ENCODE peak calls at places on chromosomes 16 and 17, in six cellular contexts. G is uterus; A is CD8-positive, alpha-beta T cell; L is right atrium auricular region; U is heart right ventricle; X is fibroblast of the aortic adventitia. D is an unnamed sample.

GRCh38 chr17:14144513-14144912 is 75.2 kb downstream of the COX10 start:
- DNase-seq in G (no peak), A (no peak), L (no peak), U (no peak), X (peak), D (no peak)

GRCh38 chr17:40442392-40443195 is 656 bp upstream of the IGFBP4 start:
- DNase-seq in G (peak), A (peak), L (no peak), U (peak), X (peak), D (no peak)

GRCh38 chr17:29671661-29672060 is 48.9 kb upstream of the CORO6 start:
- DNase-seq in G (no peak), A (no peak), L (no peak), U (no peak), X (no peak), D (no peak)

GRCh38 chr16:1794221-1794871 is 841 bp upstream of the IGFALS start:
- DNase-seq in G (no peak), A (no peak), L (no peak), U (no peak), X (no peak), D (no peak)

GRCh38 chr16:66856801-66857200 is 12.6 kb downstream of the CA7 start:
- DNase-seq in G (no peak), A (no peak), L (no peak), U (no peak), X (no peak), D (no peak)

GRCh38 chr17:49269356-49269755 is 38.8 kb upstream of the PHOSPHO1 start:
- DNase-seq in G (no peak), A (no peak), L (no peak), U (no peak), X (no peak), D (no peak)

GRCh38 chr17:29444589-29444988 is 54.4 kb downstream of the TAOK1 start:
- DNase-seq in G (no peak), A (no peak), L (no peak), U (no peak), X (peak), D (no peak)

GRCh38 chr16:79483336-79483735 is 117.2 kb downstream of the MAF start:
- DNase-seq in G (no peak), A (no peak), L (no peak), U (no peak), X (no peak), D (no peak)

GRCh38 chr16:24800586-24800985 is 45.2 kb upstream of the SLC5A11 start:
- DNase-seq in G (no peak), A (no peak), L (no peak), U (no peak), X (peak), D (no peak)

GRCh38 chr17:34163681-34164080 is 91.4 kb upstream of the CCL2 start:
- DNase-seq in G (no peak), A (no peak), L (no peak), U (no peak), X (peak), D (no peak)

GRCh38 chr17:6775871-6776405 is at the start of gene FBXO39:
- DNase-seq in G (no peak), A (no peak), L (no peak), U (peak), X (no peak), D (no peak)

GRCh38 chr16:68951991-68952877 is 108.9 kb downstream of the TANGO6 start:
- DNase-seq in G (no peak), A (no peak), L (no peak), U (no peak), X (peak), D (no peak)

GRCh38 chr16:47533744-47534292 is 72.7 kb downstream of the PHKB start:
- DNase-seq in G (no peak), A (no peak), L (no peak), U (no peak), X (no peak), D (no peak)

GRCh38 chr16:89401641-89402445 is 88.5 kb downstream of the ANKRD11 start:
- DNase-seq in G (no peak), A (no peak), L (no peak), U (no peak), X (peak), D (no peak)

GRCh38 chr16:89404561-89404960 is 85.8 kb downstream of the ANKRD11 start:
- DNase-seq in G (no peak), A (no peak), L (no peak), U (no peak), X (no peak), D (no peak)

GRCh38 chr16:89401205-89401604 is 89.2 kb downstream of the ANKRD11 start:
- DNase-seq in G (no peak), A (no peak), L (no peak), U (no peak), X (no peak), D (no peak)

GRCh38 chr16:89400740-89401139 is 89.6 kb downstream of the ANKRD11 start:
- DNase-seq in G (no peak), A (no peak), L (no peak), U (no peak), X (no peak), D (no peak)

GRCh38 chr16:89402962-89403361 is 87.4 kb downstream of the ANKRD11 start:
- DNase-seq in G (no peak), A (no peak), L (no peak), U (no peak), X (no peak), D (no peak)
- TF ChIP-seq CTCF in G (no peak), A (no peak), L (no peak), U (no peak), X (no peak), D (no peak)

GRCh38 chr17:18185391-18185790 is 1.8 kb downstream of the ALKBH5 start:
- DNase-seq in G (no peak), A (no peak), L (no peak), U (no peak), X (peak), D (no peak)

GRCh38 chr17:18187816-18188761 is 4.5 kb downstream of the ALKBH5 start:
- DNase-seq in G (no peak), A (no peak), L (no peak), U (peak), X (peak), D (no peak)

GRCh38 chr17:18185832-18186231 is 2.2 kb downstream of the ALKBH5 start:
- DNase-seq in G (no peak), A (no peak), L (no peak), U (no peak), X (peak), D (no peak)

GRCh38 chr17:18186271-18186982 is 2.8 kb downstream of the ALKBH5 start:
- DNase-seq in G (peak), A (no peak), L (no peak), U (no peak), X (peak), D (no peak)

GRCh38 chr17:18187226-18187625 is 3.6 kb downstream of the ALKBH5 start:
- DNase-seq in G (no peak), A (no peak), L (no peak), U (no peak), X (peak), D (no peak)
- H3K4me3 ChIP-seq in G (peak), A (peak), L (peak), U (peak), X (peak), D (peak)

DNA sequence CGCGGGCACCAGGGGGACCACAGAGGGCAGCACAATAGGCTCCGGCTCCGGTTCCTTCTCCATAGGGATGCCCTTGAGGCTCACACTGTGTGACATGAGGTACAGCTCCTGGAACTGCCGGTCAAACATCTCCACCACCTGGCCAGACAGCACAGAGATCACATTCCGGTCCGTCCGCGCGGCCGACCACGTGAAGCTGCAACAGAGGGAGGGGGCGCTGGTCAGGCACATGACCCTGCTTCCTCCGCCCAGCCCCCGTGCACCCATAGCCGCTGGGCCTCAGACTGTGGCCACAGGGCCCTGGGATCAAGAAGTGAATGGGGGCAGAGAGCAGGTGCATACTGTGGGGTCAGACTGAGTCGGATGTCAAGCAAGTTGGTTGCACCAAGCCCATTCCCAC is 25.9 kb downstream of the FAM83G start:
- DNase-seq in G (no peak), A (no peak), L (no peak), U (no peak), X (no peak), D (no peak)
- TF ChIP-seq CTCF in G (no peak), A (no peak), L (no peak), U (no peak), X (no peak), D (no peak)

GRCh38 chr17:44108440-44109311 is 14.8 kb downstream of the HDAC5 start:
- DNase-seq in G (peak), A (no peak), L (peak), U (peak), X (peak), D (no peak)
- H3K4me3 ChIP-seq in G (no peak), A (no peak), L (peak), U (peak), X (peak), D (no peak)

GRCh38 chr17:19538095-19539039 is 4.7 kb downstream of the SLC47A1 start:
- DNase-seq in G (no peak), A (no peak), L (no peak), U (no peak), X (no peak), D (no peak)
- TF ChIP-seq CTCF in G (no peak), A (no peak), L (no peak), U (no peak), X (no peak), D (no peak)

GRCh38 chr16:81581107-81581506 is 136.5 kb downstream of the CMIP start:
- DNase-seq in G (no peak), A (no peak), L (no peak), U (no peak), X (no peak), D (no peak)

GRCh38 chr16:81586421-81586820 is 141.8 kb downstream of the CMIP start:
- DNase-seq in G (no peak), A (no peak), L (no peak), U (no peak), X (no peak), D (no peak)

GRCh38 chr16:81585785-81586184 is 141.2 kb downstream of the CMIP start:
- DNase-seq in G (no peak), A (no peak), L (no peak), U (no peak), X (no peak), D (no peak)

GRCh38 chr16:81583893-81584705 is 139.5 kb downstream of the CMIP start:
- DNase-seq in G (no peak), A (no peak), L (no peak), U (no peak), X (peak), D (no peak)

GRCh38 chr16:81582655-81583441 is 138.2 kb downstream of the CMIP start:
- DNase-seq in G (no peak), A (no peak), L (no peak), U (no peak), X (no peak), D (no peak)
- H3K4me3 ChIP-seq in G (no peak), A (no peak), L (no peak), U (no peak), X (no peak), D (no peak)